ENCODE peak calls at places on chromosome 19, in six cellular contexts. One of them, this sample, is unnamed.

GRCh38 chr19:16377521-16377920 is 52.9 kb downstream of the KLF2 start:
- DNase-seq in spleen: peak; percentile 73
- DNase-seq in aorta: no peak
- DNase-seq in esophagus muscularis mucosa: no peak
- DNase-seq in cardiac muscle cell: no peak
- DNase-seq in A673: no peak
- DNase-seq in this sample: peak; percentile 59

GRCh38 chr19:23986623-23987022 is 71.9 kb downstream of the ZNF726 start:
- DNase-seq in aorta: no peak
- DNase-seq in spleen: no peak
- DNase-seq in esophagus muscularis mucosa: no peak
- DNase-seq in A673: no peak
- DNase-seq in cardiac muscle cell: no peak
- DNase-seq in this sample: no peak

GRCh38 chr19:42301646-42302204 is at the start of gene PRR19:
- DNase-seq in A673: peak; percentile 49
- DNase-seq in cardiac muscle cell: no peak
- DNase-seq in esophagus muscularis mucosa: no peak
- DNase-seq in spleen: no peak
- DNase-seq in aorta: no peak
- DNase-seq in this sample: no peak

GRCh38 chr19:15264061-15264932 is 32.0 kb upstream of the EPHX3 start:
- DNase-seq in cardiac muscle cell: peak; percentile 86
- DNase-seq in spleen: peak; percentile 89
- DNase-seq in esophagus muscularis mucosa: no peak
- DNase-seq in aorta: peak; percentile 94
- DNase-seq in A673: peak; percentile 80
- DNase-seq in this sample: peak; percentile 79

GRCh38 chr19:45030825-45031224 is 8.0 kb upstream of the CLASRP start:
- DNase-seq in aorta: no peak
- DNase-seq in cardiac muscle cell: no peak
- DNase-seq in esophagus muscularis mucosa: no peak
- DNase-seq in spleen: no peak
- DNase-seq in A673: no peak
- DNase-seq in this sample: no peak

GRCh38 chr19:5038631-5039271 is 69.8 kb downstream of the KDM4B start:
- DNase-seq in cardiac muscle cell: no peak
- DNase-seq in aorta: no peak
- DNase-seq in spleen: peak; percentile 74
- DNase-seq in esophagus muscularis mucosa: no peak
- DNase-seq in A673: peak; percentile 73
- DNase-seq in this sample: no peak

GRCh38 chr19:45324349-45324907 is 1.8 kb upstream of the CKM start:
- DNase-seq in aorta: no peak
- DNase-seq in cardiac muscle cell: no peak
- DNase-seq in esophagus muscularis mucosa: no peak
- DNase-seq in A673: no peak
- DNase-seq in spleen: no peak
- DNase-seq in this sample: no peak

GRCh38 chr19:45424191-45425058 is 708 bp upstream of the ERCC1 start:
- DNase-seq in A673: peak; percentile 94
- DNase-seq in esophagus muscularis mucosa: no peak
- DNase-seq in cardiac muscle cell: no peak
- DNase-seq in spleen: peak; percentile 87
- DNase-seq in aorta: peak; percentile 94
- DNase-seq in this sample: peak; percentile 83

GRCh38 chr19:4870025-4870700 is 2.7 kb upstream of the PLIN3 start:
- DNase-seq in A673: peak; percentile 62
- DNase-seq in esophagus muscularis mucosa: no peak
- DNase-seq in cardiac muscle cell: no peak
- DNase-seq in spleen: peak; percentile 76
- DNase-seq in aorta: peak; percentile 87
- DNase-seq in this sample: peak; percentile 91

GRCh38 chr19:512548-513365 is 5.5 kb downstream of the TPGS1 start:
- DNase-seq in spleen: peak; percentile 81
- DNase-seq in aorta: no peak
- DNase-seq in cardiac muscle cell: peak; percentile 43
- DNase-seq in esophagus muscularis mucosa: no peak
- DNase-seq in A673: no peak
- DNase-seq in this sample: no peak

GRCh38 chr19:1764293-1764683 is 11.0 kb downstream of the ONECUT3 start:
- DNase-seq in aorta: no peak
- DNase-seq in esophagus muscularis mucosa: no peak
- DNase-seq in A673: no peak
- DNase-seq in spleen: no peak
- DNase-seq in cardiac muscle cell: no peak
- DNase-seq in this sample: no peak

GRCh38 chr19:1763648-1764292 is 10.5 kb downstream of the ONECUT3 start:
- DNase-seq in A673: no peak
- DNase-seq in spleen: no peak
- DNase-seq in aorta: no peak
- DNase-seq in cardiac muscle cell: no peak
- DNase-seq in esophagus muscularis mucosa: no peak
- DNase-seq in this sample: no peak

GRCh38 chr19:1761528-1762242 is 8.4 kb downstream of the ONECUT3 start:
- DNase-seq in esophagus muscularis mucosa: no peak
- DNase-seq in aorta: no peak
- DNase-seq in spleen: no peak
- DNase-seq in cardiac muscle cell: no peak
- DNase-seq in A673: no peak
- DNase-seq in this sample: no peak

GRCh38 chr19:1760020-1760419 is 6.7 kb downstream of the ONECUT3 start:
- DNase-seq in aorta: no peak
- DNase-seq in esophagus muscularis mucosa: no peak
- DNase-seq in cardiac muscle cell: no peak
- DNase-seq in spleen: no peak
- DNase-seq in A673: no peak
- DNase-seq in this sample: no peak

GRCh38 chr19:1762243-1763140 is 9.2 kb downstream of the ONECUT3 start:
- DNase-seq in spleen: no peak
- DNase-seq in A673: no peak
- DNase-seq in esophagus muscularis mucosa: no peak
- DNase-seq in aorta: no peak
- DNase-seq in cardiac muscle cell: no peak
- DNase-seq in this sample: no peak
- H3K27me3 ChIP-seq in spleen: peaks cover 97% of the 10 kb centered on the region
- H3K27me3 ChIP-seq in A673: peaks cover 98% of the 10 kb centered on the region
- H3K27me3 ChIP-seq in esophagus muscularis mucosa: peaks cover 8% of the 10 kb centered on the region
- H3K27me3 ChIP-seq in aorta: no peaks in the 10 kb centered on the region
- H3K27me3 ChIP-seq in cardiac muscle cell: peaks cover 100% of the 10 kb centered on the region
- H3K27me3 ChIP-seq in this sample: peaks cover 36% of the 10 kb centered on the region

DNA sequence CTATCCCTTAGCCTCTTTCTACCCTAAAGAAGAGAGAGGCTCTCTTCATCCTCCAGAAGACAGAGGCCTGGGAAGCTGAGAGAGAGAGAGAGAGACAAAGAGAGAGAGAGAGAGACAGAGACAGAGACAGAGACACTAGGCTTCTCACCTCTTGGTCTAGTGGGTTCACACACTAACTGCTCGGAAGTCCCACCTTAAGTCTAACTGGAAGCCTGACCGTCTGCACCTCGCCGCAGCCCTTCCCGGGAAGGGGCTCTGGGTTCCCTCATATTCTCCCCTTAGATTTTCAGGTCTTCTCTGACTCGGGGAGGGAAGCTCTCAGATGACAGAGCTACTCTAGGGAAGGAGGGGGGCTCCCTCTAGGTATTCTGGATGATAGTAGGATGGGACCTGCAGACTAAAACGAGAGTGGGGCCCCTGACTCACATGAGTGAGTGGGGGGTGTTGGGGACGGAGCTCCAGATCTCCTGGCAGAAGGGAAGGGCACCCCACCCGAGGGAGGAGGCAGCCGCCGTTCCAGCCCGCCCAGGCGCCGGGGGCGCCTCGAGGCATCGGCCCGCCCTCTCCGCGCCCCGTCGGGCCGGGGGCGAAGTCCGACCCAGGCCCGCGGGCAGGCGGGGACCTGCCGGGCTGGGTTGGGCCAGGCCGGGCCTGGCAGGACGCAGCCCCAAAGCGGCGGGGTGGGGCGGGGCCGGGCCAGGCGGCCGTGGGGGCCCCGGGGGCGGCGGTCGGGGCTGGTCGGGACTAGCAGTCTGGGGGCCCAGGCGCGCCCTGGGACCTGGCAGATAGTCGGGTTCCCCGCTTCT is 2.0 kb upstream of the JUNB start:
- DNase-seq in cardiac muscle cell: no peak
- DNase-seq in spleen: no peak
- DNase-seq in esophagus muscularis mucosa: no peak
- DNase-seq in A673: no peak
- DNase-seq in aorta: no peak
- DNase-seq in this sample: peak; percentile 66
- H3K4me1 ChIP-seq in cardiac muscle cell: peaks cover 27% of the 10 kb centered on the region
- H3K4me1 ChIP-seq in spleen: peaks cover 67% of the 10 kb centered on the region
- H3K4me1 ChIP-seq in esophagus muscularis mucosa: peaks cover 69% of the 10 kb centered on the region
- H3K4me1 ChIP-seq in A673: peaks cover 40% of the 10 kb centered on the region
- H3K4me1 ChIP-seq in aorta: no peaks in the 10 kb centered on the region
- H3K4me1 ChIP-seq in this sample: peaks cover 42% of the 10 kb centered on the region

GRCh38 chr19:55178781-55179569 is 1.1 kb downstream of the SYT5 start:
- DNase-seq in aorta: peak; percentile 87
- DNase-seq in A673: peak; percentile 92
- DNase-seq in esophagus muscularis mucosa: no peak
- DNase-seq in cardiac muscle cell: peak; percentile 63
- DNase-seq in spleen: peak; percentile 96
- DNase-seq in this sample: peak; percentile 78
- H3K27me3 ChIP-seq in aorta: no peaks in the 10 kb centered on the region
- H3K27me3 ChIP-seq in A673: peaks cover 35% of the 10 kb centered on the region
- H3K27me3 ChIP-seq in esophagus muscularis mucosa: peaks cover 8% of the 10 kb centered on the region
- H3K27me3 ChIP-seq in cardiac muscle cell: peaks cover 92% of the 10 kb centered on the region
- H3K27me3 ChIP-seq in spleen: peaks cover 61% of the 10 kb centered on the region
- H3K27me3 ChIP-seq in this sample: peaks cover 6% of the 10 kb centered on the region

DNA sequence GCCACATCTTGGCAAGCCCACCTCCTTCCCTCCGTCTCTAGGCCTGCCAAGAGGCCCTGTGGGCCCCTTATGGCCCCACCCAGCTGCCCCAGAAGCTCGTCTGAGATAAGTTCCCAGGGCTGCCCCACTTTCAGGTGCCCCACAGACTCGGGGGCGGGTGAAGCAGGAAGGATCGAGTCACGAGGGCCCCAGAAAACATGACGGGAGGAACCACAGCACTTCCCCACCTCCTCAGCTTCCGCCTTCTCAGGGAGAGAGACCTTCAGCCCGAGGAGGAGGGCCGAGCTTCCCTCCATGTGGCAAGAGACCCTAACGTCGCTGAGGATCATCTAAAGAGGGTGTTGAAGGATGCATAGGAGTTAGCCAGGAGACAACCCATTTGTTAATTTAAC is 4.5 kb upstream of the IL12RB1 start:
- DNase-seq in A673: no peak
- DNase-seq in spleen: peak; percentile 96
- DNase-seq in aorta: no peak
- DNase-seq in esophagus muscularis mucosa: no peak
- DNase-seq in cardiac muscle cell: no peak
- DNase-seq in this sample: no peak
- H3K4me1 ChIP-seq in A673: no peaks in the 10 kb centered on the region
- H3K4me1 ChIP-seq in spleen: peaks cover 72% of the 10 kb centered on the region
- H3K4me1 ChIP-seq in aorta: no peaks in the 10 kb centered on the region
- H3K4me1 ChIP-seq in esophagus muscularis mucosa: no peaks in the 10 kb centered on the region
- H3K4me1 ChIP-seq in cardiac muscle cell: no peaks in the 10 kb centered on the region
- H3K4me1 ChIP-seq in this sample: no peaks in the 10 kb centered on the region

GRCh38 chr19:35673121-35673804 is 6.9 kb downstream of the UPK1A start:
- DNase-seq in aorta: peak; percentile 81
- DNase-seq in esophagus muscularis mucosa: no peak
- DNase-seq in A673: no peak
- DNase-seq in cardiac muscle cell: peak; percentile 38
- DNase-seq in spleen: peak; percentile 77
- DNase-seq in this sample: no peak
- H3K27me3 ChIP-seq in aorta: no peaks in the 10 kb centered on the region
- H3K27me3 ChIP-seq in esophagus muscularis mucosa: no peaks in the 10 kb centered on the region
- H3K27me3 ChIP-seq in A673: peaks cover 35% of the 10 kb centered on the region
- H3K27me3 ChIP-seq in cardiac muscle cell: peaks cover 21% of the 10 kb centered on the region
- H3K27me3 ChIP-seq in spleen: peaks cover 7% of the 10 kb centered on the region
- H3K27me3 ChIP-seq in this sample: peaks cover 9% of the 10 kb centered on the region

GRCh38 chr19:55675661-55676354 is 782 bp downstream of the EPN1 start:
- DNase-seq in cardiac muscle cell: no peak
- DNase-seq in A673: no peak
- DNase-seq in spleen: no peak
- DNase-seq in aorta: no peak
- DNase-seq in esophagus muscularis mucosa: no peak
- DNase-seq in this sample: no peak
- H3K4me1 ChIP-seq in cardiac muscle cell: peaks cover 13% of the 10 kb centered on the region
- H3K4me1 ChIP-seq in A673: peaks cover 44% of the 10 kb centered on the region
- H3K4me1 ChIP-seq in spleen: peaks cover 96% of the 10 kb centered on the region
- H3K4me1 ChIP-seq in aorta: no peaks in the 10 kb centered on the region
- H3K4me1 ChIP-seq in esophagus muscularis mucosa: peaks cover 77% of the 10 kb centered on the region
- H3K4me1 ChIP-seq in this sample: peaks cover 3% of the 10 kb centered on the region

GRCh38 chr19:3368848-3369336 is 2.5 kb downstream of the NFIC start:
- DNase-seq in aorta: no peak
- DNase-seq in A673: no peak
- DNase-seq in esophagus muscularis mucosa: no peak
- DNase-seq in cardiac muscle cell: no peak
- DNase-seq in spleen: no peak
- DNase-seq in this sample: no peak

GRCh38 chr19:3366761-3367571 is 583 bp downstream of the NFIC start:
- DNase-seq in aorta: peak; percentile 85
- DNase-seq in A673: peak; percentile 74
- DNase-seq in esophagus muscularis mucosa: no peak
- DNase-seq in cardiac muscle cell: peak; percentile 59
- DNase-seq in spleen: peak; percentile 84
- DNase-seq in this sample: peak; percentile 64

GRCh38 chr19:3368441-3368795 is 2.0 kb downstream of the NFIC start:
- DNase-seq in A673: no peak
- DNase-seq in cardiac muscle cell: no peak
- DNase-seq in esophagus muscularis mucosa: no peak
- DNase-seq in aorta: no peak
- DNase-seq in spleen: no peak
- DNase-seq in this sample: no peak

GRCh38 chr19:3366104-3366760 is at the start of gene NFIC:
- DNase-seq in cardiac muscle cell: peak; percentile 60
- DNase-seq in esophagus muscularis mucosa: peak; percentile 96
- DNase-seq in spleen: peak; percentile 87
- DNase-seq in aorta: peak; percentile 92
- DNase-seq in A673: peak; percentile 89
- DNase-seq in this sample: peak; percentile 77

DNA sequence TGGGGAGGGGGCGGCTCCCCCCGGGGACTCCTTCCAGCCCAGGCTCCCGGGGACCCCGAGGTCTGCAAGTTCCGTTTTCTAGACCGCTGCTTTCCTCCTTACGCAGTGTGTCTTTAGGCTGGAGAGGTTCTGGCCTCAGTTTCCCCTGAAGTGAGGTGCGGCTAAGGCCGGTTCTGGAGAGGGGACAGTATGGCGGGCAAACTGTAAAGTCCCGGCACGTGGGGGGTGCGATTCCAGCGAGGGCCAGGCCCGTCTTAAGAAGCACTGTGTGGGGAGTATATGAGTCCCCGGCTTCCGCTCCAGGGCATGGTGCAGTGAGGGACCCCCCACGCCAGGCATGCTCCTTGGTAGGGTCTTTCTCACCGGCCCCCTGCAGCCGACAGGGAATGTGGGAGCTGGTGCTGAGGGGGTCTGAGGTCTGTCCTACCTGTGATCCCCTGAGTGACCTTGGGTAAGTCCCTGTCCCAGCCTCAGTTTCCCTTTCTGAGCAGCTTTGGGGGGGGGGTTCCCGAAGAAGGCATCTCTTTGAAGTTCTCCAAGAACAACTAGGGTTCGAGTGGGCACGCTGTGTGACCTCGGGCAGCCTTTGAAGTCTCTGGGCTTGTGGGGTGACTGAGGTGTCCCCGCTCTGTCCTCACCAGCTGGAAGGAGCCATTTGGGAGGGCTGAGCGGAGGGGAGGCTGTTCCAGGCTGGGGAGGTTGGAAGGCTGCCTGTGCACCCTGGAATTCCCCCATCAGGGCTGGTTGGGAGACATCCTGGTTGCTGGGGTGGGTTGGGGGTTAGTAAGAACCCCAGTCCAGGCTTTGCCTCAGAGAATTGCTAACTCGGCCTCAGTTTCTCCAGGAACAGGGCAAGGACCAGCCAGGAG is 1.4 kb downstream of the NFIC start:
- DNase-seq in cardiac muscle cell: no peak
- DNase-seq in A673: peak; percentile 63
- DNase-seq in aorta: no peak
- DNase-seq in spleen: no peak
- DNase-seq in esophagus muscularis mucosa: no peak
- DNase-seq in this sample: no peak
- H3K27me3 ChIP-seq in cardiac muscle cell: peaks cover 64% of the 10 kb centered on the region
- H3K27me3 ChIP-seq in A673: no peaks in the 10 kb centered on the region
- H3K27me3 ChIP-seq in aorta: no peaks in the 10 kb centered on the region
- H3K27me3 ChIP-seq in spleen: no peaks in the 10 kb centered on the region
- H3K27me3 ChIP-seq in esophagus muscularis mucosa: no peaks in the 10 kb centered on the region
- H3K27me3 ChIP-seq in this sample: no peaks in the 10 kb centered on the region